ENCODE peak calls at places on chromosomes 11 and 22, in five cellular contexts. G, Y, X, E and B are unnamed samples.

GRCh38 chr22:50175921-50176849 is 5.7 kb downstream of the PANX2 start:
- DNase-seq in E (no peak), G (no peak), X (no peak), Y (no peak), B (no peak)

GRCh38 chr11:132395434-132395833 is 1025.0 kb downstream of the NTM start:
- DNase-seq in Y (no peak), X (no peak), G (no peak), E (no peak), B (no peak)

GRCh38 chr11:45983471-45983845 is 61.0 kb downstream of the LARGE2 start:
- DNase-seq in E (no peak), G (no peak), Y (no peak), X (no peak), B (no peak)

GRCh38 chr11:131370090-131370751 is at the start of gene NTM:
- DNase-seq in Y (no peak), X (no peak), G (no peak), E (no peak), B (no peak)

GRCh38 chr11:17395978-17396377 is 7.5 kb upstream of the KCNJ11 start:
- DNase-seq in E (no peak), Y (no peak), G (no peak), X (no peak), B (no peak)

GRCh38 chr22:19639610-19640135 is 74.6 kb upstream of the SEPTIN5 start:
- DNase-seq in E (no peak), X (no peak), Y (no peak), G (no peak), B (no peak)

GRCh38 chr22:21816787-21817496 is 50.5 kb downstream of the MAPK1 start:
- DNase-seq in G (peak; percentile 1), E (peak; percentile 90), X (no peak), Y (peak; percentile 84), B (peak; percentile 74)

GRCh38 chr22:42879371-42880021 is 22.4 kb upstream of the ARFGAP3 start:
- DNase-seq in Y (no peak), G (no peak), X (no peak), E (no peak), B (no peak)

GRCh38 chr11:126115820-126116319 is 53.2 kb upstream of the CDON start:
- DNase-seq in Y (peak; percentile 88), E (no peak), G (no peak), X (no peak), B (peak; percentile 71)

GRCh38 chr11:69013009-69013951 is at the start of gene MRGPRF:
- DNase-seq in E (no peak), Y (peak; percentile 20), X (no peak), G (no peak), B (no peak)

GRCh38 chr22:30396871-30397655 is at the start of gene SEC14L2:
- DNase-seq in G (peak; percentile 45), X (peak; percentile 32), Y (peak; percentile 58), E (peak; percentile 18), B (peak; percentile 72)

GRCh38 chr11:27161071-27161470 is 120.5 kb downstream of the BBOX1 start:
- DNase-seq in X (no peak), G (no peak), Y (peak; percentile 6), E (no peak), B (no peak)

GRCh38 chr11:127458561-127458960 is 458.0 kb upstream of the KIRREL3 start:
- DNase-seq in G (no peak), E (no peak), Y (no peak), X (no peak), B (no peak)

GRCh38 chr11:64971421-64972233 is at the start of gene MAJIN:
- DNase-seq in G (peak; percentile 84), X (no peak), Y (peak; percentile 30), E (peak; percentile 51), B (no peak)

GRCh38 chr11:86179646-86180064 is 64.9 kb upstream of the EED start:
- DNase-seq in E (no peak), X (no peak), G (no peak), Y (peak; percentile 50), B (no peak)

GRCh38 chr11:110075087-110075821 is 17.9 kb upstream of the ZC3H12C start:
- DNase-seq in X (no peak), G (no peak), E (no peak), Y (peak; percentile 52), B (no peak)

GRCh38 chr11:64661146-64661545 is 61.9 kb downstream of the NRXN2 start:
- DNase-seq in Y (no peak), G (no peak), X (no peak), E (no peak), B (no peak)

GRCh38 chr11:17076517-17077239 is 789 bp downstream of the RPS13 start:
- DNase-seq in G (no peak), Y (no peak), X (no peak), E (no peak), B (no peak)

GRCh38 chr11:44702897-44703296 is 23.9 kb upstream of the TSPAN18 start:
- DNase-seq in G (no peak), Y (no peak), X (no peak), E (no peak), B (peak; percentile 53)

GRCh38 chr22:49417833-49418232 is 409.8 kb downstream of the BRD1 start:
- DNase-seq in E (no peak), G (no peak), X (no peak), Y (no peak), B (no peak)

GRCh38 chr11:130858215-130858614 is 58.1 kb downstream of the SNX19 start:
- DNase-seq in X (no peak), E (no peak), G (no peak), Y (peak; percentile 35), B (no peak)

GRCh38 chr11:112292785-112293407 is 32.2 kb upstream of the PLET1 start:
- DNase-seq in X (no peak), E (no peak), G (no peak), Y (peak; percentile 87), B (peak; percentile 96)

GRCh38 chr22:37289156-37289735 is 6.9 kb downstream of the CYTH4 start:
- DNase-seq in G (no peak), Y (no peak), E (no peak), X (no peak), B (no peak)

GRCh38 chr11:57515332-57516060 is at the start of gene SLC43A1:
- DNase-seq in X (no peak), Y (peak; percentile 46), E (peak; percentile 55), G (peak; percentile 14), B (peak; percentile 42)

GRCh38 chr11:77088236-77089003 is 14.2 kb upstream of the OMP start:
- DNase-seq in Y (peak; percentile 82), E (no peak), X (no peak), G (no peak), B (no peak)

GRCh38 chr11:2421996-2422395 is 21.4 kb downstream of the TSSC4 start:
- DNase-seq in E (no peak), G (no peak), X (no peak), Y (no peak), B (no peak)

GRCh38 chr11:47620836-47621378 is 21.5 kb downstream of the MTCH2 start:
- DNase-seq in E (peak; percentile 91), G (no peak), X (no peak), Y (no peak), B (no peak)

GRCh38 chr22:37197451-37198289 is 9.6 kb upstream of the C1QTNF6 start:
- DNase-seq in Y (peak; percentile 92), X (no peak), E (no peak), G (no peak), B (peak; percentile 91)

GRCh38 chr22:38921126-38921525 is 36.3 kb upstream of the APOBEC3A start:
- DNase-seq in E (no peak), X (no peak), Y (peak; percentile 92), G (no peak), B (peak; percentile 93)

GRCh38 chr11:118898400-118899295 is 15.0 kb downstream of the CXCR5 start:
- DNase-seq in G (no peak), X (no peak), Y (no peak), E (no peak), B (no peak)

GRCh38 chr11:69278091-69278867 is 15.7 kb upstream of the MYEOV start:
- DNase-seq in X (no peak), G (no peak), E (no peak), Y (peak; percentile 92), B (peak; percentile 54)

GRCh38 chr11:20156280-20156875 is 3.9 kb downstream of the DBX1 start:
- DNase-seq in G (peak; percentile 49), Y (no peak), X (no peak), E (no peak), B (no peak)

GRCh38 chr11:6635082-6635932 is 16.1 kb upstream of the TPP1 start:
- DNase-seq in G (no peak), Y (no peak), E (peak; percentile 79), X (no peak), B (no peak)

GRCh38 chr22:42702675-42703074 is 18.0 kb downstream of the A4GALT start:
- DNase-seq in G (no peak), X (no peak), Y (no peak), E (no peak), B (no peak)

GRCh38 chr11:73087730-73088129 is 54.4 kb downstream of the FCHSD2 start:
- DNase-seq in Y (no peak), E (peak; percentile 92), X (no peak), G (no peak), B (peak; percentile 43)

GRCh38 chr11:66981976-66982578 is 7.0 kb downstream of the C11orf86 start:
- DNase-seq in X (peak; percentile 64), Y (peak; percentile 99), G (no peak), E (peak; percentile 68), B (peak; percentile 98)